ENCODE peak calls at places on chromosomes 12 and 14, in eight cellular contexts. F is heart right ventricle; L is suprapubic skin; O is small intestine; T is CD8-positive, alpha-beta T cell; B is A549; K is aorta; P is pancreas. R is an unnamed sample.

GRCh38 chr14:101070540-101071492 is 167.3 kb upstream of the RTL1 start:
- DNase-seq in F (no peak), L (peak; percentile 52), O (no peak), T (peak; percentile 8), B (no peak), K (peak; percentile 35), P (peak; percentile 49), R (peak; percentile 4)

GRCh38 chr12:92702754-92703679 is at the start of gene PLEKHG7:
- DNase-seq in F (no peak), L (no peak), O (peak; percentile 91), T (no peak), B (peak; percentile 9), K (no peak), P (peak; percentile 62), R (no peak)

GRCh38 chr14:80047761-80048160 is 163.5 kb downstream of the DIO2 start:
- DNase-seq in F (no peak), L (no peak), O (no peak), T (no peak), B (no peak), K (no peak), P (no peak), R (no peak)

GRCh38 chr12:108394196-108394595 is 55.1 kb upstream of the CMKLR1 start:
- DNase-seq in F (peak; percentile 39), L (no peak), O (no peak), T (no peak), B (no peak), K (peak; percentile 75), P (no peak), R (peak; percentile 84)

GRCh38 chr14:91332448-91333059 is 85.1 kb downstream of the CCDC88C start:
- DNase-seq in F (no peak), L (no peak), O (peak; percentile 87), T (no peak), B (no peak), K (no peak), P (no peak), R (no peak)

GRCh38 chr12:102702447-102703114 is 214.5 kb downstream of the PAH start:
- DNase-seq in F (no peak), L (no peak), O (peak; percentile 30), T (peak; percentile 12), B (peak; percentile 59), K (peak; percentile 49), P (peak; percentile 59), R (no peak)

GRCh38 chr14:68062651-68063050 is 243.1 kb downstream of the RAD51B start:
- DNase-seq in F (no peak), L (no peak), O (no peak), T (no peak), B (no peak), K (no peak), P (no peak), R (no peak)

GRCh38 chr12:123595729-123596128 is 6.2 kb upstream of the DDX55 start:
- DNase-seq in F (no peak), L (peak; percentile 34), O (no peak), T (no peak), B (peak; percentile 58), K (no peak), P (no peak), R (no peak)

GRCh38 chr12:106074706-106075392 is 63.9 kb downstream of the NUAK1 start:
- DNase-seq in F (no peak), L (peak; percentile 10), O (peak; percentile 3), T (no peak), B (no peak), K (peak; percentile 45), P (no peak), R (no peak)

GRCh38 chr14:67010602-67011001 is 178.6 kb upstream of the GARIN2 start:
- DNase-seq in F (no peak), L (no peak), O (no peak), T (no peak), B (no peak), K (no peak), P (no peak), R (no peak)

GRCh38 chr12:2070440-2071045 is 17.8 kb downstream of the CACNA1C start:
- DNase-seq in F (no peak), L (no peak), O (no peak), T (no peak), B (no peak), K (no peak), P (no peak), R (no peak)

GRCh38 chr12:124463341-124463861 is 104.0 kb downstream of the NCOR2 start:
- DNase-seq in F (peak; percentile 9), L (no peak), O (no peak), T (no peak), B (no peak), K (no peak), P (peak; percentile 63), R (no peak)

GRCh38 chr14:70315942-70316341 is 43.5 kb downstream of the COX16 start:
- DNase-seq in F (no peak), L (no peak), O (no peak), T (no peak), B (no peak), K (no peak), P (no peak), R (no peak)

GRCh38 chr12:67893003-67893402 is 96.2 kb upstream of the IFNG-AS1 start:
- DNase-seq in F (no peak), L (no peak), O (no peak), T (no peak), B (no peak), K (no peak), P (no peak), R (no peak)

GRCh38 chr14:91372680-91373495 is 44.7 kb downstream of the CCDC88C start:
- DNase-seq in F (no peak), L (no peak), O (no peak), T (peak; percentile 66), B (no peak), K (no peak), P (no peak), R (no peak)

GRCh38 chr12:77847665-77848431 is 17.2 kb downstream of the NAV3 start:
- DNase-seq in F (no peak), L (no peak), O (no peak), T (no peak), B (no peak), K (no peak), P (no peak), R (no peak)

GRCh38 chr12:98698603-98699463 is 53.7 kb downstream of the APAF1 start:
- DNase-seq in F (peak; percentile 34), L (no peak), O (peak; percentile 62), T (peak; percentile 19), B (peak; percentile 84), K (peak; percentile 64), P (peak; percentile 63), R (peak; percentile 34)

GRCh38 chr14:93171366-93171765 is 13.3 kb downstream of the MOAP1 start:
- DNase-seq in F (no peak), L (no peak), O (no peak), T (no peak), B (no peak), K (no peak), P (peak; percentile 16), R (no peak)

GRCh38 chr14:100305446-100306255 is 593 bp downstream of the SLC25A29 start:
- DNase-seq in F (peak; percentile 53), L (no peak), O (no peak), T (peak; percentile 58), B (no peak), K (peak; percentile 67), P (peak; percentile 67), R (peak; percentile 77)

GRCh38 chr12:47901285-47902093 is 3.3 kb downstream of the VDR start:
- DNase-seq in F (no peak), L (no peak), O (peak; percentile 87), T (no peak), B (no peak), K (no peak), P (no peak), R (no peak)
- H3K4me1 ChIP-seq in F (peaks cover 32% of the 10 kb centered on the region), L (peaks cover 64% of the 10 kb centered on the region), O (peaks cover 3% of the 10 kb centered on the region), T (peaks cover 45% of the 10 kb centered on the region), B (peaks cover 23% of the 10 kb centered on the region), K (peaks cover 7% of the 10 kb centered on the region), P (peaks cover 14% of the 10 kb centered on the region), R (no peaks in the 10 kb centered on the region)

GRCh38 chr14:20656274-20656673 is 14.8 kb upstream of the OR6S1 start:
- DNase-seq in F (no peak), L (no peak), O (no peak), T (no peak), B (no peak), K (no peak), P (no peak), R (no peak)

GRCh38 chr14:20655851-20656250 is 14.4 kb upstream of the OR6S1 start:
- DNase-seq in F (no peak), L (no peak), O (no peak), T (no peak), B (peak; percentile 16), K (no peak), P (no peak), R (no peak)

GRCh38 chr14:20657216-20658211 is 16.0 kb upstream of the OR6S1 start:
- DNase-seq in F (no peak), L (no peak), O (no peak), T (no peak), B (peak; percentile 92), K (no peak), P (no peak), R (no peak)

GRCh38 chr14:20658246-20658645 is 16.8 kb upstream of the OR6S1 start:
- DNase-seq in F (no peak), L (no peak), O (no peak), T (no peak), B (no peak), K (no peak), P (no peak), R (no peak)

GRCh38 chr14:20652996-20653975 is 11.8 kb upstream of the OR6S1 start:
- DNase-seq in F (no peak), L (no peak), O (no peak), T (no peak), B (peak; percentile 97), K (no peak), P (no peak), R (no peak)
- H3K4me3 ChIP-seq in F (no peak overlapping the region), L (no peak overlapping the region), O (no peak overlapping the region), T (no peak overlapping the region), B (peak overlapping the region; percentile 75), K (no peak overlapping the region), P (no peak overlapping the region), R (no peak overlapping the region)

GRCh38 chr14:105854600-105855245 is 328.3 kb downstream of the TMEM121 start:
- DNase-seq in F (no peak), L (peak; percentile 50), O (no peak), T (peak; percentile 6), B (no peak), K (no peak), P (peak; percentile 41), R (peak; percentile 53)

GRCh38 chr14:105856676-105857222 is 330.4 kb downstream of the TMEM121 start:
- DNase-seq in F (no peak), L (no peak), O (no peak), T (peak; percentile 8), B (no peak), K (no peak), P (peak; percentile 22), R (peak; percentile 58)

GRCh38 chr14:105853907-105854599 is 327.7 kb downstream of the TMEM121 start:
- DNase-seq in F (no peak), L (no peak), O (no peak), T (peak; percentile 9), B (no peak), K (peak; percentile 36), P (peak; percentile 42), R (peak; percentile 11)

GRCh38 chr14:105855893-105856675 is 329.7 kb downstream of the TMEM121 start:
- DNase-seq in F (no peak), L (peak; percentile 41), O (peak; percentile 45), T (peak; percentile 6), B (no peak), K (peak; percentile 39), P (peak; percentile 52), R (peak; percentile 59)

GRCh38 chr14:105855246-105855892 is 329.0 kb downstream of the TMEM121 start:
- DNase-seq in F (no peak), L (peak; percentile 55), O (no peak), T (peak; percentile 8), B (no peak), K (peak; percentile 43), P (peak; percentile 35), R (peak; percentile 5)
- H3K9me3 ChIP-seq in F (no peaks in the 10 kb centered on the region), L (no peaks in the 10 kb centered on the region), O (no peaks in the 10 kb centered on the region), T (no peaks in the 10 kb centered on the region), B (no peaks in the 10 kb centered on the region), K (no peaks in the 10 kb centered on the region), P (no peaks in the 10 kb centered on the region), R (no peaks in the 10 kb centered on the region)

GRCh38 chr12:52213541-52214420 is 19.3 kb upstream of the KRT7 start:
- DNase-seq in F (peak; percentile 81), L (peak; percentile 78), O (peak; percentile 77), T (peak; percentile 51), B (peak; percentile 91), K (peak; percentile 85), P (peak; percentile 97), R (peak; percentile 84)
- H3K4me1 ChIP-seq in F (peaks cover 25% of the 10 kb centered on the region), L (peaks cover 73% of the 10 kb centered on the region), O (no peaks in the 10 kb centered on the region), T (no peaks in the 10 kb centered on the region), B (peaks cover 76% of the 10 kb centered on the region), K (no peaks in the 10 kb centered on the region), P (peaks cover 32% of the 10 kb centered on the region), R (peaks cover 20% of the 10 kb centered on the region)

R was measured in tibial artery.